ENCODE peak calls at places on chromosomes 12 and 14, in seven cellular contexts. S, J, M, I, E, Z and G are unnamed samples.

GRCh38 chr12:75634244-75635222 is 123.1 kb upstream of the KRR1 start:
- DNase-seq in S (no peak), J (peak; percentile 40), M (no peak), I (no peak), E (no peak), Z (no peak), G (no peak)

GRCh38 chr14:104350463-104351185 is 212.2 kb downstream of the KIF26A start:
- DNase-seq in S (peak; percentile 20), J (peak; percentile 21), M (no peak), I (peak; percentile 41), E (no peak), Z (no peak), G (no peak)

GRCh38 chr14:102320033-102320660 is 601 bp downstream of the ZNF839 start:
- DNase-seq in S (peak; percentile 72), J (peak; percentile 54), M (peak; percentile 46), I (peak; percentile 58), E (peak; percentile 59), Z (peak; percentile 78), G (no peak)

GRCh38 chr12:124466200-124467128 is 100.9 kb downstream of the NCOR2 start:
- DNase-seq in S (no peak), J (peak; percentile 91), M (no peak), I (peak; percentile 74), E (no peak), Z (no peak), G (no peak)

GRCh38 chr14:37087520-37087919 is 84.9 kb downstream of the SLC25A21 start:
- DNase-seq in S (no peak), J (no peak), M (no peak), I (no peak), E (no peak), Z (no peak), G (no peak)

GRCh38 chr14:91858536-91859275 is 8.6 kb downstream of the TC2N start:
- DNase-seq in S (peak; percentile 75), J (peak; percentile 41), M (peak; percentile 57), I (no peak), E (no peak), Z (no peak), G (no peak)

GRCh38 chr12:1749019-1749418 is 58.1 kb downstream of the ADIPOR2 start:
- DNase-seq in S (no peak), J (no peak), M (no peak), I (no peak), E (no peak), Z (no peak), G (no peak)

GRCh38 chr12:10033783-10034381 is 3.4 kb downstream of the CLEC9A start:
- DNase-seq in S (no peak), J (peak; percentile 7), M (peak; percentile 54), I (no peak), E (no peak), Z (no peak), G (no peak)

GRCh38 chr14:100979780-100980179 is 76.3 kb upstream of the RTL1 start:
- DNase-seq in S (no peak), J (peak; percentile 43), M (peak; percentile 71), I (no peak), E (no peak), Z (no peak), G (no peak)

GRCh38 chr12:51076235-51076930 is 7.0 kb downstream of the CSRNP2 start:
- DNase-seq in S (no peak), J (no peak), M (no peak), I (no peak), E (no peak), Z (no peak), G (no peak)

DNA sequence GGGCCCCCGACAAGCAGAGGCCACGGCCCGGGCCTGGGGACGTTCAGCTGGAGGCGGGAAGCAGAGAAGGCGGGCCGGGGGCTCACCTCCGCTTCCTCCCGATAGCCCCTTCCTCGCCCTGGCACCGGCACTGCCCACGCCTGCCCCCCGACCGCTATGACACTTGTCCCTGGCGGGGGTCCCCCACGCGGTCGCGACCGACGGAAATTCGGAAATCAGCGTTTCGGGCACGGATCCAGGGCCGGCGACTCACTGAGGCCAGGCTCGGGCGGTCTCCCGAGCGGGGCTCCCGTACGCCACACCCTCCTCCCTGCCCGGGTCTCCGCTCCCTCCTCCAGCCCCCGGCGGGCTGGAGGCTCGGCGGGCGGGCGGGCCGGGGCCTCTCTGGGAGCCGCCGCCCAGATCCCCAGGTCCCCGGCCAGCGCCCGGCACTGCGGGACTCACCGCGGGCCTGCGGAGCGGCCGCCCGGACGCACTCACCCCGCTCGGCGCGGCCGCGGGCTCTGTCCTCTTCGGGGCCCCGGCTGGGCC is 552 bp downstream of the PITPNM2 start:
- DNase-seq in S (peak; percentile 77), J (no peak), M (no peak), I (peak; percentile 59), E (peak; percentile 45), Z (peak; percentile 78), G (no peak)
- H3K4me3 ChIP-seq in S (peak overlapping the region; percentile 76), J (peak overlapping the region; percentile 71), M (peak overlapping the region; percentile 78), I (peak overlapping the region; percentile 75), E (peak overlapping the region; percentile 63), Z (peak overlapping the region; percentile 67), G (peak overlapping the region; percentile 74)

GRCh38 chr12:109393437-109394345 is 46.0 kb downstream of the MYO1H start:
- DNase-seq in S (peak; percentile 81), J (peak; percentile 74), M (peak; percentile 65), I (no peak), E (peak; percentile 43), Z (no peak), G (peak; percentile 14)
- TF ChIP-seq CTCF in S (peak; percentile 92), J (peak; percentile 98), M (peak; percentile 96), I (peak; percentile 91), E (peak; percentile 78), Z (peak; percentile 90), G (peak; percentile 90)

GRCh38 chr12:121570467-121571283 is 10.1 kb downstream of the KDM2B start:
- DNase-seq in S (no peak), J (no peak), M (no peak), I (no peak), E (no peak), Z (no peak), G (no peak)
- H3K36me3 ChIP-seq in S (peaks cover 69% of the 10 kb centered on the region), J (peaks cover 9% of the 10 kb centered on the region), M (peaks cover 5% of the 10 kb centered on the region), I (peaks cover 25% of the 10 kb centered on the region), E (no peaks in the 10 kb centered on the region), Z (peaks cover 7% of the 10 kb centered on the region), G (no peaks in the 10 kb centered on the region)

GRCh38 chr14:96589577-96589976 is 87.4 kb downstream of the PAPOLA start:
- DNase-seq in S (peak; percentile 23), J (no peak), M (no peak), I (no peak), E (no peak), Z (peak; percentile 6), G (no peak)

GRCh38 chr14:96590190-96590860 is 88.1 kb downstream of the PAPOLA start:
- DNase-seq in S (peak; percentile 43), J (no peak), M (no peak), I (no peak), E (no peak), Z (peak; percentile 3), G (no peak)

GRCh38 chr14:96588410-96589249 is 86.4 kb downstream of the PAPOLA start:
- DNase-seq in S (peak; percentile 31), J (no peak), M (no peak), I (no peak), E (no peak), Z (peak; percentile 25), G (no peak)

GRCh38 chr14:96594961-96595360 is 92.8 kb downstream of the PAPOLA start:
- DNase-seq in S (no peak), J (no peak), M (no peak), I (no peak), E (no peak), Z (peak; percentile 33), G (no peak)

DNA sequence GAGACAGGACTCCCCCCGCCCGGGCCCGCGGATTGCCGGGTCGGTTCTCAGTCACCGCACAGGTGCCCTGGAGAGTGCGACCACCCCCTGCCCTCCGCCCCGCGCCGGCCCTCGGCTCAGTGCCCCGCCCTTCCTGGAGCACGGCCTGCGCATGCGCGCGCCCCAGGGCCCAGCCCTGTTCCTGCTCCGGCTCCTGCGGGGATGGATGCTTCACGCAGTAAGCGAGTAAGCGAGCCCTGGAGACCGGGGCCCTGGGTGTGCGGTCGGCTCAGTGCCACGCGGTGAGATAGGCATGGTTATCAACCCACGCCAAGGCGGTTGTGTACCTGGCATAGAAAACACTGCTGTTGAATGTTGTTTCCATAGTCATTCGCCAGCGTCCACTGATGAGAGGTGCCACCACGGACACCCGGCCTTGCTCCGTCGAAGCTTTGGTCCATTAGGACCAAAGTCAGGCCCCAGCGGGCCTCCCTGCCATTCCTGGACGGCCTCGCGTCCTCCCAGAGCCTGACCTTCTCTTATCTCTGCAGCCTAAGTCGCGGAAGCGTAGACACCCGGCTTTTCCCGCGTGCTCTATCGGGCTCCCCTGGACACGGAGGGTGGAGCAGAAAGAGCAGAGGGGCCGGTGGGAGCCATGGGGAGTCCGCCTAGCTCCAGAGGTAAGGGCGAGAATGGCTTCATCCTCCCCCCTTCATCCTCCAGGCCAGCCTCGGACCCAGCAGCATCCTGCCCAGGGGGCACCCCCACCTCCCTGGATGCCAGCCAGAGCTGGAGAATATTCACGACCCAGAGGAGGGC is 90.6 kb downstream of the PAPOLA start:
- DNase-seq in S (no peak), J (peak; percentile 53), M (peak; percentile 43), I (peak; percentile 53), E (peak; percentile 48), Z (peak; percentile 72), G (no peak)
- H3K4me3 ChIP-seq in S (peak overlapping the region; percentile 76), J (peak overlapping the region; percentile 32), M (peak overlapping the region; percentile 51), I (peak overlapping the region; percentile 38), E (no peak overlapping the region), Z (peak overlapping the region; percentile 50), G (peak overlapping the region; percentile 40)

DNA sequence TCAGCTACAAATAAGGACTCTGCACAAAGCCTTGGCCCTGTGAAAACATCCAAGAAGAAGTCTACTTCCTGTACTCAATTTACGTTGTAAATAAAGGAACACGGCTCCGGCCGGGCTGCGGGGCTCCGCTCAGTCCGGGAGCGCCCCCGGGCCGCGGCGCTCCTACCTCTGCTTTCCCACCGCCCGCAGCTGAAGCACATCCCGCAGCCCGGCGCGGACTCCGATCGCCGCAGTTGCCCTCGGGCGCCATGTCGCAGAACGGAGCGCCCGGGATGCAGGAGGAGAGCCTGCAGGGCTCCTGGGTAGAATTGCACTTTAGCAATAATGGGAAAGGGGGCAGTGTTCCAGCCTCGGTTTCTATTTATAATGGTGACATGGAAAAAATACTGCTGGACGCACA is 502.3 kb upstream of the FOXG1 start:
- DNase-seq in S (no peak), J (peak; percentile 7), M (no peak), I (no peak), E (no peak), Z (no peak), G (no peak)
- TF ChIP-seq CTCF in S (peak; percentile 26), J (no peak), M (no peak), I (no peak), E (no peak), Z (no peak), G (no peak)

DNA sequence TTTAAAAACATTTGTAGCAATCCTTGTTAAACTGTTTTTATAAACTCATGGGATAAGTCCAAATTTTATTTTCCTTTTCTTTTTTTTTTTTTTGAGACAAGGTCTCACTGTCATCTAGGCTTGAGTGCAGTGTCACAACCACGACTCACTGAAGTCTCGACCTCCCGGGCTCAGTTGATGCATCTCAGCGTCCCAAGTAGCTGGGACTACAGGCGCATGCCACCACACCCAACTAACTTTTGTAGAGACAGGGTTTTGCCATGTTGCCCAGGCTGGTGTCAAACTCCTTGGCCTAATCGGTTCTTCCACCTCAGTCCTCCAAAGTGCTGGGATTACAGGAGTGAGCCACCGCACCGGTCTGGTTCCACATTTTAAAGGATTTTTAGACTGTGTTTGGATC is 9.8 kb downstream of the RAP1B start:
- DNase-seq in S (peak; percentile 54), J (no peak), M (no peak), I (no peak), E (no peak), Z (no peak), G (no peak)
- H3K36me3 ChIP-seq in S (peaks cover 16% of the 10 kb centered on the region), J (no peaks in the 10 kb centered on the region), M (peaks cover 2% of the 10 kb centered on the region), I (peaks cover 4% of the 10 kb centered on the region), E (no peaks in the 10 kb centered on the region), Z (peaks cover 9% of the 10 kb centered on the region), G (no peaks in the 10 kb centered on the region)

GRCh38 chr12:104605685-104606084 is 148.9 kb downstream of the CHST11 start:
- DNase-seq in S (peak; percentile 84), J (no peak), M (peak; percentile 31), I (peak; percentile 87), E (no peak), Z (peak; percentile 86), G (no peak)
- H3K4me3 ChIP-seq in S (no peak overlapping the region), J (no peak overlapping the region), M (no peak overlapping the region), I (no peak overlapping the region), E (no peak overlapping the region), Z (no peak overlapping the region), G (no peak overlapping the region)